ENCODE peak calls at places on chromosomes 1 and 21, in six cellular contexts. R is endothelial cell of umbilical vein, E is fibroblast of lung, A is spleen, T is HFF-Myc, W is suprapubic skin. G is an unnamed sample.

GRCh38 chr1:14924455-14925325 is 228.9 kb upstream of the TMEM51 start:
- DNase-seq in R (peak), E (peak), A (peak), T (no peak), W (no peak), G (no peak)

GRCh38 chr1:155063550-155064108 is at the start of gene EFNA4:
- DNase-seq in R (peak), E (peak), A (peak), T (no peak), W (peak), G (peak)

GRCh38 chr1:28783363-28783762 is 28.6 kb upstream of the OPRD1 start:
- DNase-seq in R (no peak), E (no peak), A (no peak), T (no peak), W (no peak), G (no peak)

GRCh38 chr1:156608036-156608674 is 6.9 kb upstream of the GPATCH4 start:
- DNase-seq in R (peak), E (peak), A (no peak), T (peak), W (no peak), G (no peak)

GRCh38 chr1:201539561-201540404 is 856 bp downstream of the NAV1 start:
- DNase-seq in R (peak), E (peak), A (no peak), T (no peak), W (peak), G (no peak)

GRCh38 chr1:20320734-20321133 is 30.1 kb downstream of the VWA5B1 start:
- DNase-seq in R (no peak), E (no peak), A (no peak), T (no peak), W (no peak), G (no peak)

GRCh38 chr1:186208405-186209129 is 166.5 kb downstream of the TPR start:
- DNase-seq in R (no peak), E (peak), A (no peak), T (no peak), W (no peak), G (no peak)

GRCh38 chr1:37157634-37158033 is 123.3 kb upstream of the GRIK3 start:
- DNase-seq in R (no peak), E (no peak), A (no peak), T (no peak), W (no peak), G (no peak)

GRCh38 chr1:171245458-171246064 is 2.7 kb upstream of the FMO1 start:
- DNase-seq in R (peak), E (peak), A (no peak), T (no peak), W (no peak), G (no peak)

GRCh38 chr1:242787968-242788367 is 263.5 kb upstream of the PLD5 start:
- DNase-seq in R (no peak), E (no peak), A (no peak), T (no peak), W (no peak), G (no peak)

GRCh38 chr1:235156265-235156664 is 4.8 kb downstream of the RBM34 start:
- DNase-seq in R (no peak), E (no peak), A (no peak), T (no peak), W (no peak), G (no peak)

GRCh38 chr21:35189077-35189863 is 140.2 kb upstream of the RUNX1 start:
- DNase-seq in R (no peak), E (peak), A (no peak), T (peak), W (no peak), G (no peak)

GRCh38 chr1:3166206-3166918 is 97.4 kb downstream of the PRDM16 start:
- DNase-seq in R (no peak), E (no peak), A (no peak), T (no peak), W (no peak), G (no peak)

GRCh38 chr1:46769028-46769740 is 29.7 kb upstream of the CYP4B1 start:
- DNase-seq in R (no peak), E (no peak), A (no peak), T (no peak), W (no peak), G (no peak)

GRCh38 chr1:1059494-1060280 is 14.4 kb downstream of the RNF223 start:
- DNase-seq in R (peak), E (peak), A (peak), T (no peak), W (no peak), G (no peak)

GRCh38 chr1:22760453-22760852 is 49.8 kb downstream of the EPHB2 start:
- DNase-seq in R (no peak), E (no peak), A (no peak), T (no peak), W (no peak), G (no peak)

GRCh38 chr1:119701659-119702058 is 10.1 kb upstream of the PHGDH start:
- DNase-seq in R (no peak), E (no peak), A (no peak), T (no peak), W (no peak), G (no peak)

GRCh38 chr1:118788372-118788955 is 199.7 kb downstream of the TBX15 start:
- DNase-seq in R (no peak), E (peak), A (no peak), T (peak), W (no peak), G (no peak)

GRCh38 chr1:9724706-9725476 is 73.4 kb downstream of the PIK3CD start:
- DNase-seq in R (peak), E (peak), A (peak), T (no peak), W (no peak), G (no peak)

GRCh38 chr21:35840197-35840799 is 220.0 kb downstream of the SETD4 start:
- DNase-seq in R (peak), E (peak), A (no peak), T (peak), W (no peak), G (peak)

GRCh38 chr1:85652327-85652726 is 55.9 kb downstream of the ZNHIT6 start:
- DNase-seq in R (no peak), E (no peak), A (no peak), T (no peak), W (no peak), G (no peak)

GRCh38 chr21:38950388-38951094 is 144.8 kb downstream of the ETS2 start:
- DNase-seq in R (no peak), E (peak), A (no peak), T (no peak), W (no peak), G (no peak)

GRCh38 chr1:75575837-75576236 is 35.1 kb downstream of the SLC44A5 start:
- DNase-seq in R (no peak), E (no peak), A (no peak), T (no peak), W (no peak), G (no peak)

GRCh38 chr1:201632364-201632952 is 93.5 kb downstream of the NAV1 start:
- DNase-seq in R (no peak), E (no peak), A (no peak), T (no peak), W (no peak), G (no peak)

GRCh38 chr1:205714190-205714905 is 34.0 kb upstream of the SLC45A3 start:
- DNase-seq in R (no peak), E (peak), A (no peak), T (peak), W (no peak), G (no peak)

GRCh38 chr1:68453060-68453665 is 3.4 kb upstream of the RPE65 start:
- DNase-seq in R (no peak), E (no peak), A (no peak), T (no peak), W (no peak), G (no peak)

GRCh38 chr21:39313457-39314154 is at the start of gene BRWD1:
- DNase-seq in R (peak), E (peak), A (peak), T (no peak), W (peak), G (peak)

GRCh38 chr1:100458925-100459814 is 78.8 kb upstream of the GPR88 start:
- DNase-seq in R (peak), E (peak), A (peak), T (peak), W (peak), G (peak)

GRCh38 chr1:233543338-233544255 is 70.3 kb upstream of the KCNK1 start:
- DNase-seq in R (no peak), E (peak), A (no peak), T (peak), W (no peak), G (no peak)

GRCh38 chr1:176227579-176227978 is 20.5 kb upstream of the COP1 start:
- DNase-seq in R (no peak), E (no peak), A (no peak), T (no peak), W (no peak), G (no peak)

GRCh38 chr1:15885701-15886612 is 38.5 kb downstream of the SPEN start:
- DNase-seq in R (peak), E (peak), A (peak), T (peak), W (peak), G (peak)

GRCh38 chr1:199243423-199244061 is 604.7 kb downstream of the PTPRC start:
- DNase-seq in R (peak), E (peak), A (peak), T (peak), W (no peak), G (no peak)

GRCh38 chr1:151944110-151944858 is 35.0 kb upstream of the THEM4 start:
- DNase-seq in R (no peak), E (peak), A (no peak), T (no peak), W (peak), G (peak)

GRCh38 chr21:33936221-33937038 is 20.8 kb upstream of the ATP5PO start:
- DNase-seq in R (no peak), E (no peak), A (no peak), T (no peak), W (no peak), G (peak)

GRCh38 chr21:41559658-41560599 is 52.0 kb upstream of the TMPRSS2 start:
- DNase-seq in R (no peak), E (no peak), A (no peak), T (peak), W (no peak), G (no peak)

GRCh38 chr1:98051065-98051675 is 130.3 kb upstream of the DPYD start:
- DNase-seq in R (peak), E (peak), A (peak), T (peak), W (peak), G (no peak)

GRCh38 chr1:98046031-98046641 is 125.3 kb upstream of the DPYD start:
- DNase-seq in R (peak), E (peak), A (peak), T (no peak), W (peak), G (no peak)

GRCh38 chr1:98049370-98050115 is 128.7 kb upstream of the DPYD start:
- DNase-seq in R (peak), E (peak), A (no peak), T (no peak), W (peak), G (no peak)

GRCh38 chr1:98045211-98046030 is 124.6 kb upstream of the DPYD start:
- DNase-seq in R (peak), E (peak), A (peak), T (no peak), W (peak), G (no peak)

GRCh38 chr1:98048234-98048633 is 127.4 kb upstream of the DPYD start:
- DNase-seq in R (peak), E (peak), A (peak), T (peak), W (peak), G (peak)
- H3K4me3 ChIP-seq in R (peak), E (peak), A (no peak), T (peak), W (peak), G (peak)

GRCh38 chr1:65717815-65718454 is 74.8 kb upstream of the PDE4B start:
- DNase-seq in R (peak), E (peak), A (no peak), T (no peak), W (no peak), G (peak)
- TF ChIP-seq CTCF in R (no peak), E (peak), A (no peak), T (no peak), W (no peak), G (peak)

GRCh38 chr1:95022527-95022926 is 50.2 kb downstream of the ALG14 start:
- DNase-seq in R (peak), E (no peak), A (no peak), T (no peak), W (no peak), G (no peak)

GRCh38 chr1:95023399-95024050 is 49.2 kb downstream of the ALG14 start:
- DNase-seq in R (peak), E (peak), A (no peak), T (no peak), W (no peak), G (peak)

GRCh38 chr1:95021085-95021484 is 51.7 kb downstream of the ALG14 start:
- DNase-seq in R (no peak), E (no peak), A (no peak), T (no peak), W (no peak), G (no peak)

GRCh38 chr1:95018602-95019369 is 54.0 kb downstream of the ALG14 start:
- DNase-seq in R (peak), E (no peak), A (no peak), T (no peak), W (no peak), G (peak)

GRCh38 chr1:95021794-95022193 is 51.0 kb downstream of the ALG14 start:
- DNase-seq in R (peak), E (no peak), A (no peak), T (no peak), W (no peak), G (no peak)
- H3K4me3 ChIP-seq in R (no peak), E (peak), A (no peak), T (no peak), W (no peak), G (no peak)

GRCh38 chr1:147497826-147498225 is 43.5 kb upstream of the BCL9 start:
- DNase-seq in R (no peak), E (no peak), A (no peak), T (no peak), W (no peak), G (no peak)

GRCh38 chr1:147496044-147496443 is 45.3 kb upstream of the BCL9 start:
- DNase-seq in R (no peak), E (no peak), A (no peak), T (no peak), W (no peak), G (no peak)

GRCh38 chr1:147494998-147495580 is 46.2 kb upstream of the BCL9 start:
- DNase-seq in R (peak), E (peak), A (peak), T (no peak), W (peak), G (peak)

GRCh38 chr1:147493349-147493748 is 48.0 kb upstream of the BCL9 start:
- DNase-seq in R (no peak), E (no peak), A (no peak), T (no peak), W (no peak), G (no peak)

DNA sequence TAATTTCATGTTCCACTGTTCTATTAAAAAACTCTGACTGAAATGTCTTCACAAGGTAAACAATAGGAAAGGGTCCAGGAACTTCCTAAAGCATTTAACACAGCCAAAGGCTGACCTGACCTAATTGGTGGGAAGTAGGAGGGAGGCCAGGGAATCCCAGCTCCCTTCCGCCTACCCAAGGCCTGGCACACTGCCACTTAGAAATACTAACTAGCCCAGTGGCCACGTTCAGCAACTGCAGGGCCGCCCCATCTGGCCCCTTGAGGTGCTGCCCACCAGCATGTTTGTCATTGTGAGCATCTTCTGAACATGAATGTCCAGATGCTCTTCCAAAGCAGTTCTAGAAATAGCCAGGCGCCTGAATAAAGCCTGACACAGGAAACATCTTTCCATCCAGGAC is 44.7 kb upstream of the BCL9 start:
- DNase-seq in R (peak), E (peak), A (no peak), T (no peak), W (peak), G (no peak)
- TF ChIP-seq CTCF in R (peak), E (peak), A (peak), T (peak), W (peak), G (peak)

GRCh38 chr1:66223681-66224080 is 310.3 kb upstream of the SGIP1 start:
- DNase-seq in R (no peak), E (no peak), A (no peak), T (no peak), W (no peak), G (no peak)
- H3K4me3 ChIP-seq in R (no peak), E (no peak), A (no peak), T (no peak), W (no peak), G (no peak)

GRCh38 chr1:161483361-161483760 is 21.9 kb upstream of the FCGR2A start:
- DNase-seq in R (no peak), E (no peak), A (no peak), T (no peak), W (no peak), G (no peak)
- TF ChIP-seq CTCF in R (no peak), E (no peak), A (no peak), T (no peak), W (no peak), G (peak)

GRCh38 chr1:27604579-27605299 is 795 bp upstream of the AHDC1 start:
- DNase-seq in R (no peak), E (no peak), A (no peak), T (no peak), W (no peak), G (no peak)
- H3K4me3 ChIP-seq in R (peak), E (peak), A (peak), T (peak), W (peak), G (peak)

DNA sequence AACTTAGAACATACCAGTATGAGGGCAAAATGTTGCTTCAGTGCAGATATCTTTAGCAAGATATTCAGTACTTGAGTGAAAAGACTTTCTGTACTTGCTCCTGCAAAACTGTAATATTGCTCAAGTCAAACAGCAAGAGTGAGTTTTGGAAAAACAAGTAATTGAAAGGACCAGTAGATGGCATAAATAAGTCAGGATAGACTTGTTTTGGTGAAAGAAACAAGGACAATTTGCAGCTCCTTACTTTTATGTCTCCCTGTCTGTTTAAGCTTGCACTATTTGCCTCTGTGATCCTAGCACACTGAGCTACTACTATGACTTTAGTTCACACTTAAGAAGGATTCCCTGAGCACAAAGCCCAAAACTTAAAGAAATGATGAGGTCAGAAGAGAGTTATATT is 39.1 kb downstream of the IFI44 start:
- DNase-seq in R (peak), E (peak), A (no peak), T (no peak), W (no peak), G (no peak)
- TF ChIP-seq CTCF in R (no peak), E (peak), A (no peak), T (no peak), W (no peak), G (peak)